ENCODE peak calls at places on chromosome 10, in five cellular contexts. One of them, this sample, is unnamed.

GRCh38 chr10:114045071-114045737 is 1.5 kb downstream of the ADRB1 start:
- DNase-seq in H1: no peak
- DNase-seq in Panc1: no peak
- DNase-seq in transverse colon: peak
- DNase-seq in sigmoid colon: peak
- DNase-seq in this sample: peak

GRCh38 chr10:66928000-66928770 is 2.3 kb downstream of the LRRTM3 start:
- DNase-seq in transverse colon: no peak
- DNase-seq in Panc1: no peak
- DNase-seq in H1: no peak
- DNase-seq in sigmoid colon: peak
- DNase-seq in this sample: no peak

GRCh38 chr10:13865758-13866491 is 279.2 kb downstream of the PRPF18 start:
- DNase-seq in sigmoid colon: peak
- DNase-seq in H1: peak
- DNase-seq in Panc1: peak
- DNase-seq in transverse colon: no peak
- DNase-seq in this sample: peak

GRCh38 chr10:15642095-15642494 is 77.6 kb downstream of the ITGA8 start:
- DNase-seq in transverse colon: no peak
- DNase-seq in Panc1: no peak
- DNase-seq in H1: no peak
- DNase-seq in sigmoid colon: no peak
- DNase-seq in this sample: peak

GRCh38 chr10:80498833-80499671 is 38.6 kb upstream of the SH2D4B start:
- DNase-seq in sigmoid colon: peak
- DNase-seq in Panc1: peak
- DNase-seq in H1: no peak
- DNase-seq in transverse colon: peak
- DNase-seq in this sample: peak

GRCh38 chr10:93711891-93712290 is 9.5 kb upstream of the FRA10AC1 start:
- DNase-seq in Panc1: no peak
- DNase-seq in transverse colon: no peak
- DNase-seq in sigmoid colon: no peak
- DNase-seq in H1: no peak
- DNase-seq in this sample: no peak

GRCh38 chr10:73576178-73576889 is 14.8 kb downstream of the USP54 start:
- DNase-seq in Panc1: no peak
- DNase-seq in H1: no peak
- DNase-seq in sigmoid colon: peak
- DNase-seq in transverse colon: no peak
- DNase-seq in this sample: peak

GRCh38 chr10:31723074-31723750 is 205.4 kb downstream of the ARHGAP12 start:
- DNase-seq in sigmoid colon: no peak
- DNase-seq in Panc1: no peak
- DNase-seq in H1: no peak
- DNase-seq in transverse colon: no peak
- DNase-seq in this sample: no peak

GRCh38 chr10:23314835-23315239 is 29.8 kb downstream of the C10orf67 start:
- DNase-seq in sigmoid colon: no peak
- DNase-seq in transverse colon: peak
- DNase-seq in H1: no peak
- DNase-seq in Panc1: no peak
- DNase-seq in this sample: peak

GRCh38 chr10:99279626-99280111 is 44.0 kb upstream of the HPSE2 start:
- DNase-seq in Panc1: no peak
- DNase-seq in H1: no peak
- DNase-seq in sigmoid colon: no peak
- DNase-seq in transverse colon: no peak
- DNase-seq in this sample: no peak

GRCh38 chr10:103688451-103688850 is 166.9 kb downstream of the SH3PXD2A start:
- DNase-seq in transverse colon: peak
- DNase-seq in sigmoid colon: no peak
- DNase-seq in Panc1: no peak
- DNase-seq in H1: no peak
- DNase-seq in this sample: no peak

GRCh38 chr10:24962998-24963397 is 10.6 kb upstream of the PRTFDC1 start:
- DNase-seq in Panc1: no peak
- DNase-seq in H1: no peak
- DNase-seq in sigmoid colon: no peak
- DNase-seq in transverse colon: no peak
- DNase-seq in this sample: no peak

GRCh38 chr10:103141950-103142349 is 51.1 kb downstream of the NT5C2 start:
- DNase-seq in sigmoid colon: no peak
- DNase-seq in Panc1: no peak
- DNase-seq in transverse colon: no peak
- DNase-seq in H1: no peak
- DNase-seq in this sample: no peak

GRCh38 chr10:62769574-62770242 is 34.8 kb upstream of the ADO start:
- DNase-seq in H1: no peak
- DNase-seq in transverse colon: no peak
- DNase-seq in Panc1: no peak
- DNase-seq in sigmoid colon: no peak
- DNase-seq in this sample: no peak

GRCh38 chr10:119281581-119282071 is 74.3 kb downstream of the GRK5 start:
- DNase-seq in transverse colon: peak
- DNase-seq in H1: no peak
- DNase-seq in sigmoid colon: peak
- DNase-seq in Panc1: no peak
- DNase-seq in this sample: no peak

GRCh38 chr10:12590682-12591642 is 241.6 kb downstream of the CAMK1D start:
- DNase-seq in H1: no peak
- DNase-seq in Panc1: no peak
- DNase-seq in transverse colon: no peak
- DNase-seq in sigmoid colon: peak
- DNase-seq in this sample: no peak

GRCh38 chr10:103550229-103550628 is 56.7 kb downstream of the NEURL1 start:
- DNase-seq in H1: no peak
- DNase-seq in transverse colon: no peak
- DNase-seq in sigmoid colon: peak
- DNase-seq in Panc1: no peak
- DNase-seq in this sample: no peak

GRCh38 chr10:53699684-53700083 is 927.1 kb upstream of the MBL2 start:
- DNase-seq in Panc1: no peak
- DNase-seq in transverse colon: no peak
- DNase-seq in sigmoid colon: no peak
- DNase-seq in H1: no peak
- DNase-seq in this sample: no peak

GRCh38 chr10:109218207-109218606 is 705.1 kb downstream of the XPNPEP1 start:
- DNase-seq in transverse colon: no peak
- DNase-seq in Panc1: no peak
- DNase-seq in H1: no peak
- DNase-seq in sigmoid colon: no peak
- DNase-seq in this sample: no peak

GRCh38 chr10:32956365-32957197 is 1.4 kb downstream of the ITGB1 start:
- DNase-seq in sigmoid colon: no peak
- DNase-seq in transverse colon: no peak
- DNase-seq in Panc1: no peak
- DNase-seq in H1: no peak
- DNase-seq in this sample: peak

GRCh38 chr10:32954545-32955298 is 3.3 kb downstream of the ITGB1 start:
- DNase-seq in Panc1: no peak
- DNase-seq in sigmoid colon: no peak
- DNase-seq in transverse colon: no peak
- DNase-seq in H1: no peak
- DNase-seq in this sample: no peak

GRCh38 chr10:32955790-32956189 is 2.2 kb downstream of the ITGB1 start:
- DNase-seq in Panc1: no peak
- DNase-seq in H1: no peak
- DNase-seq in transverse colon: no peak
- DNase-seq in sigmoid colon: no peak
- DNase-seq in this sample: no peak

GRCh38 chr10:32954080-32954479 is 4.0 kb downstream of the ITGB1 start:
- DNase-seq in H1: no peak
- DNase-seq in sigmoid colon: no peak
- DNase-seq in Panc1: no peak
- DNase-seq in transverse colon: no peak
- DNase-seq in this sample: no peak

DNA sequence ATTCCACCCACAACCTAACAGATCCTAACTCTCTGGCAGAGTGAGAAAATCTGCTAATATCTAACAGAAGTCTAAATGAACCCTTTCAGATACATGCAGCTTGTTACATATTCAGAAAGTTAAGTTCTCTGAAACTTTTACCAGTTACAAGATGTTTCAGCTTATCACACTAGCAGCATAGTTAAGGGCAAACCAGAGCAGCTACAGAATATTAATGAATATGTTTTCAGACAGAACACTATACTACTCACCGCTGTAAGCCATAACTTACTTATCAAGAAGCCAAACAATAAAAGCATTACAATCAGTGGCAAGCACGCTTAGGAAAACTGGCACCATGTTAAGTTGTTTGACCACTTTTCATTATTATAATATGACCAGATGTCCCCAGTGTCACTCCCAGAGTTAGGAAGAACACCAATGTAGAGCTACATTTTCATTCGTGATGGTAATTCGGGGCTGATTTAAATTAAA is 2.7 kb downstream of the ITGB1 start:
- DNase-seq in H1: no peak
- DNase-seq in transverse colon: no peak
- DNase-seq in sigmoid colon: no peak
- DNase-seq in Panc1: no peak
- DNase-seq in this sample: peak
- H3K4me3 ChIP-seq in H1: no peak
- H3K4me3 ChIP-seq in transverse colon: no peak
- H3K4me3 ChIP-seq in sigmoid colon: no peak
- H3K4me3 ChIP-seq in Panc1: peak
- H3K4me3 ChIP-seq in this sample: peak

DNA sequence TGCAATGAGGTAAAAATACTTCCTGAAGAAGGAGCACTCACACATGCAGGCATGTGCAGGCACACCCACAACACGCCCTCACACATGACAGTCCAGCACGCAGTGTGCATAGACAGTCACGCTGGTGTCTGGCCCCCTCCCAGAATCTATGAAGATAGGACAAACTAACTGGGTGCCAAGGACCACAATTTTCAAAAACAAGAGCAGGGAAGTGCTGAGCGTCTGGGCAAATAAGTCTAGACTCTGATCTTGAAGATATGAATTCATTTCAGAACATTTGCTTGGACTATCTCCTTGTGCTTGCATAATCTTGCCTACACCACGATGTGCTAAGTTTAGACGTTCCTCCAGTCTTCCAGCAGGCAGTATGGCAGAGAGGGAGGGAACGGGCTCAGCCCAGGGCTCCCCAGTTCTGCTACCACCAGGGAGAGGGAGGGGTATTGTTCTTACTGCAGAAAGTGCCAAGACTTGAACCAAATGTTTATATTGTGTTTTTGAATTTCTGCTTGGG is 276.5 kb upstream of the KLF6 start:
- DNase-seq in H1: no peak
- DNase-seq in transverse colon: peak
- DNase-seq in sigmoid colon: peak
- DNase-seq in Panc1: no peak
- DNase-seq in this sample: no peak
- TF ChIP-seq POLR2AphosphoS5 in H1: no peak
- TF ChIP-seq POLR2AphosphoS5 in transverse colon: peak
- TF ChIP-seq POLR2AphosphoS5 in sigmoid colon: peak
- TF ChIP-seq POLR2AphosphoS5 in Panc1: no peak
- TF ChIP-seq POLR2AphosphoS5 in this sample: no peak

GRCh38 chr10:97632949-97633884 is at the start of gene MORN4:
- DNase-seq in H1: peak
- DNase-seq in Panc1: peak
- DNase-seq in sigmoid colon: peak
- DNase-seq in transverse colon: peak
- DNase-seq in this sample: peak

GRCh38 chr10:97631098-97631497 is 2.2 kb downstream of the MORN4 start:
- DNase-seq in sigmoid colon: no peak
- DNase-seq in H1: no peak
- DNase-seq in Panc1: no peak
- DNase-seq in transverse colon: no peak
- DNase-seq in this sample: no peak

GRCh38 chr10:97629289-97629688 is 4.0 kb downstream of the MORN4 start:
- DNase-seq in transverse colon: no peak
- DNase-seq in Panc1: no peak
- DNase-seq in sigmoid colon: no peak
- DNase-seq in H1: no peak
- DNase-seq in this sample: no peak

GRCh38 chr10:97635577-97635976 is 2.3 kb upstream of the MORN4 start:
- DNase-seq in Panc1: no peak
- DNase-seq in H1: no peak
- DNase-seq in sigmoid colon: no peak
- DNase-seq in transverse colon: no peak
- DNase-seq in this sample: no peak

DNA sequence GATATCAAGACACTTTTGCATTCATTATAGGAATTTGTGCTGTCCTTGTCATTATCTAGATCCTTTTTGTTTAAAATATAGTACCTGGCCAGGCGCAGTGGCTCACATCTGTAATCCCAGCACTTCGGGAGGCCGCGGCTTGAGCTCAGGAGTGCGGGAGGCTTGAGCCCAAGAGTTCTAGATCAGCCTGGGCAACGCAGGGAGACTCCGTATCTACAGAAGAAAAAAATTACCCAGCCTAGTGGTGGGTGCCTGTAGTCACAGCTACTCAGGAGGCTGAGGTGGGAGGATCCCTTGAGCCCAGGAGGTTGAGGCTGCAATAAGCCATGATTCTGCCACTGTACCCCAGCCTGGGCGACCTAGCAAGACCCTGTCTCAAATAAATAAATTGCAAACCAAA is 621 bp upstream of the MORN4 start:
- DNase-seq in transverse colon: peak
- DNase-seq in sigmoid colon: no peak
- DNase-seq in H1: no peak
- DNase-seq in Panc1: no peak
- DNase-seq in this sample: no peak
- TF ChIP-seq CTCF in transverse colon: peak
- TF ChIP-seq CTCF in sigmoid colon: peak
- TF ChIP-seq CTCF in H1: no peak
- TF ChIP-seq CTCF in Panc1: no peak
- TF ChIP-seq CTCF in this sample: no peak

DNA sequence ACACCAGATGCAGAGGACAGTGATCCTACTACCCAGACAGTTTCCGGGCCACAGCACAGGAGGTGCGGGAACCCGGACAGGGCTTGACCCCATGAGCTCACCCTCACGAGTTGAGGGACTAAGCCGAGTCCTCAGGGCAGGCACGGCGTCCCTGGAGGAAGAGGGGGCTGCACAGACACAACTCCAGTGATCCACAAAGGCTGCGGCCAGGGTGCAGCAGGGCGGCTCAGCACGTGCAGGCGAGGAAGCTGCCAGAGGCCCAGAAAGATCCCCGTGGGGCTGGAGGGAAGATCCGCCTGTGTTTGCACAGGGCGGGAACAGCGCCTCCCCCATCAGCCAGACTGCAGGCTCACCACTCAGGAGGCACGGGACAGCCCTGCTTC is 45.9 kb upstream of the TMEM72 start:
- DNase-seq in H1: no peak
- DNase-seq in Panc1: no peak
- DNase-seq in sigmoid colon: peak
- DNase-seq in transverse colon: no peak
- DNase-seq in this sample: no peak
- H3K4me3 ChIP-seq in H1: no peak
- H3K4me3 ChIP-seq in Panc1: peak
- H3K4me3 ChIP-seq in sigmoid colon: no peak
- H3K4me3 ChIP-seq in transverse colon: no peak
- H3K4me3 ChIP-seq in this sample: no peak

GRCh38 chr10:49187044-49187484 is 1.1 kb downstream of the TMEM273 start:
- DNase-seq in transverse colon: no peak
- DNase-seq in H1: no peak
- DNase-seq in Panc1: no peak
- DNase-seq in sigmoid colon: no peak
- DNase-seq in this sample: peak
- TF ChIP-seq POLR2AphosphoS5 in transverse colon: no peak
- TF ChIP-seq POLR2AphosphoS5 in H1: no peak
- TF ChIP-seq POLR2AphosphoS5 in Panc1: no peak
- TF ChIP-seq POLR2AphosphoS5 in sigmoid colon: no peak
- TF ChIP-seq POLR2AphosphoS5 in this sample: no peak

This sample was measured in endothelial cell of umbilical vein.